ENCODE peak calls at places on chromosomes 4 and X, in six cellular contexts. A, T, G, S, Y and W are unnamed samples.

GRCh38 chr4:158003212-158003611 is 169.6 kb downstream of the GASK1B start:
- DNase-seq in S (no peak), Y (no peak), A (no peak), G (no peak), T (no peak), W (no peak)

GRCh38 chr4:82786794-82787193 is 11.8 kb downstream of the SCD5 start:
- DNase-seq in A (no peak), G (no peak), T (no peak), S (no peak), Y (no peak), W (no peak)

GRCh38 chrX:55524487-55524886 is 34.8 kb upstream of the USP51 start:
- DNase-seq in G (no peak), A (no peak), Y (peak), T (no peak), S (no peak), W (no peak)

GRCh38 chr4:26458104-26458503 is 32.2 kb downstream of the CCKAR start:
- DNase-seq in A (no peak), Y (no peak), T (no peak), S (no peak), G (no peak), W (no peak)

GRCh38 chr4:2341911-2342652 is 76.4 kb downstream of the ZFYVE28 start:
- DNase-seq in T (peak), G (no peak), Y (no peak), S (no peak), A (no peak), W (no peak)

GRCh38 chr4:38002451-38003071 is 42.4 kb downstream of the PTTG2 start:
- DNase-seq in T (no peak), S (no peak), A (no peak), G (no peak), Y (no peak), W (peak)

GRCh38 chrX:133926809-133927208 is 58.6 kb downstream of the GPC3 start:
- DNase-seq in Y (peak), T (no peak), A (no peak), G (no peak), S (no peak), W (no peak)

GRCh38 chr4:138182838-138183426 is 59.2 kb downstream of the SLC7A11 start:
- DNase-seq in G (no peak), A (peak), Y (peak), S (peak), T (no peak), W (peak)

GRCh38 chrX:71292669-71293379 is 8.7 kb upstream of the ITGB1BP2 start:
- DNase-seq in S (no peak), T (no peak), G (no peak), Y (peak), A (no peak), W (peak)